ENCODE peak calls at places on chromosomes 6 and 20, in eight cellular contexts. Q is OCI-LY7; K is adipocyte; X is CD8-positive, alpha-beta T cell; S is MM.1S; V is aorta; P is mesenchymal stem cell; N is IMR-90. M is an unnamed sample. For H3K4me1, the result is how much of the 10 kb centered on the place peaks cover.

GRCh38 chr6:97068211-97068610 is 143.7 kb downstream of the KLHL32 start:
- DNase-seq in K (peak), P (peak), X (no peak), Q (peak), V (no peak), N (peak), S (peak), M (no peak)

GRCh38 chr20:2804921-2805681 is 4.7 kb upstream of the CPXM1 start:
- DNase-seq in V (no peak), P (peak), X (no peak), S (no peak), Q (no peak), K (peak), N (no peak), M (no peak)

GRCh38 chr6:67683960-67684359 is 951.1 kb upstream of the ADGRB3 start:
- DNase-seq in P (peak), N (peak), X (no peak), V (no peak), Q (no peak), K (peak), S (no peak), M (no peak)

GRCh38 chr6:31308050-31308844 is 36.4 kb upstream of the HLA-C start:
- DNase-seq in P (no peak), V (peak), S (peak), Q (peak), N (no peak), X (peak), K (no peak), M (no peak)

GRCh38 chr6:108944707-108945685 is 96.8 kb downstream of the ARMC2 start:
- DNase-seq in Q (no peak), N (peak), V (peak), P (peak), X (no peak), K (peak), S (no peak), M (no peak)

GRCh38 chr6:52998603-52999002 is 3.5 kb upstream of the GSTA4 start:
- DNase-seq in K (no peak), P (no peak), Q (no peak), N (no peak), V (no peak), X (no peak), S (no peak), M (no peak)

GRCh38 chr20:53768329-53768728 is 174.7 kb upstream of the ZNF217 start:
- DNase-seq in S (no peak), P (no peak), Q (no peak), K (no peak), N (no peak), V (no peak), X (no peak), M (no peak)

GRCh38 chr6:108557494-108558371 is 3.0 kb upstream of the FOXO3 start:
- DNase-seq in K (peak), S (peak), Q (peak), N (peak), V (peak), P (peak), X (peak), M (no peak)

GRCh38 chr6:30446259-30446658 is 43.0 kb upstream of the HLA-E start:
- DNase-seq in N (no peak), K (no peak), Q (no peak), X (no peak), V (no peak), S (no peak), P (no peak), M (no peak)

GRCh38 chr6:40500227-40500626 is 86.9 kb downstream of the LRFN2 start:
- DNase-seq in P (no peak), S (no peak), X (no peak), N (no peak), Q (no peak), V (no peak), K (no peak), M (no peak)

GRCh38 chr6:20188630-20189075 is 23.6 kb downstream of the MBOAT1 start:
- DNase-seq in K (no peak), P (no peak), Q (no peak), V (no peak), N (no peak), S (no peak), X (no peak), M (no peak)

GRCh38 chr20:18973499-18974173 is 160.1 kb downstream of the SCP2D1 start:
- DNase-seq in P (no peak), N (no peak), K (no peak), V (peak), S (no peak), X (no peak), Q (no peak), M (no peak)

GRCh38 chr20:62737271-62737761 is 28.7 kb downstream of the NTSR1 start:
- DNase-seq in K (no peak), P (no peak), X (no peak), S (no peak), V (peak), Q (no peak), N (no peak), M (no peak)

GRCh38 chr6:40308533-40309306 is 278.4 kb downstream of the LRFN2 start:
- DNase-seq in X (peak), K (peak), P (peak), S (peak), Q (peak), V (peak), N (peak), M (no peak)

GRCh38 chr6:121879149-121879548 is 443.7 kb downstream of the GJA1 start:
- DNase-seq in K (peak), V (no peak), N (peak), Q (no peak), P (no peak), S (no peak), X (no peak), M (no peak)

GRCh38 chr20:34475979-34476736 is 40.1 kb upstream of the DYNLRB1 start:
- DNase-seq in V (peak), K (peak), N (peak), Q (peak), P (no peak), S (peak), X (peak), M (no peak)

GRCh38 chr6:149095842-149096241 is 221.7 kb upstream of the TAB2 start:
- DNase-seq in K (no peak), S (no peak), Q (no peak), N (no peak), P (no peak), V (no peak), X (no peak), M (no peak)
- H3K4me1 ChIP-seq in K (under half), S (under half), Q (under half), N (under half), P (under half), V (under half), X (under half), M (under half)

GRCh38 chr6:125208625-125209249 is 55.2 kb downstream of the TPD52L1 start:
- DNase-seq in K (no peak), P (no peak), Q (no peak), X (no peak), S (no peak), V (no peak), N (no peak), M (no peak)
- H3K4me1 ChIP-seq in K (under half), P (under half), Q (under half), X (under half), S (under half), V (under half), N (under half), M (under half)

GRCh38 chr20:37989601-37990001 is 43.7 kb downstream of the TTI1 start:
- DNase-seq in X (no peak), N (no peak), K (no peak), P (peak), S (no peak), V (no peak), Q (no peak), M (no peak)

GRCh38 chr20:37987602-37988290 is 45.5 kb downstream of the TTI1 start:
- DNase-seq in S (no peak), P (no peak), X (no peak), K (peak), N (no peak), Q (no peak), V (no peak), M (no peak)

GRCh38 chr20:37990571-37991151 is 42.6 kb downstream of the TTI1 start:
- DNase-seq in K (peak), S (peak), Q (peak), V (peak), N (peak), X (no peak), P (peak), M (peak)

GRCh38 chr20:37986873-37987601 is 46.2 kb downstream of the TTI1 start:
- DNase-seq in Q (no peak), N (peak), X (no peak), K (peak), P (no peak), S (no peak), V (peak), M (no peak)

GRCh38 chr20:37988555-37988954 is 44.7 kb downstream of the TTI1 start:
- DNase-seq in X (no peak), K (peak), S (no peak), V (no peak), N (no peak), Q (no peak), P (peak), M (no peak)
- H3K4me1 ChIP-seq in X (under half), K (under half), S (under half), V (under half), N (under half), Q (under half), P (under half), M (under half)

GRCh38 chr20:42923348-42923918 is 266.3 kb downstream of the PTPRT start:
- DNase-seq in X (no peak), S (no peak), K (no peak), P (no peak), V (no peak), N (no peak), Q (no peak), M (no peak)
- H3K4me1 ChIP-seq in X (under half), S (under half), K (under half), P (under half), V (under half), N (under half), Q (under half), M (under half)

M was measured in keratinocyte.